ENCODE peak calls at places on chromosomes 2 and 18, in six cellular contexts. C, H, V, R, T and U are unnamed samples.

GRCh38 chr2:238857929-238858328 is 10.0 kb downstream of the TWIST2 start:
- DNase-seq in C (no peak), H (no peak), V (no peak), R (no peak), T (no peak), U (no peak)

GRCh38 chr2:221518201-221518936 is 53.7 kb downstream of the EPHA4 start:
- DNase-seq in C (peak), H (peak), V (no peak), R (no peak), T (no peak), U (no peak)

GRCh38 chr2:143223556-143223955 is 94.3 kb downstream of the ARHGAP15 start:
- DNase-seq in C (no peak), H (no peak), V (no peak), R (no peak), T (no peak), U (no peak)

GRCh38 chr2:100038019-100038418 is 104.4 kb downstream of the AFF3 start:
- DNase-seq in C (no peak), H (no peak), V (no peak), R (no peak), T (no peak), U (peak)

GRCh38 chr2:54373855-54374254 is 82.3 kb upstream of the SPTBN1 start:
- DNase-seq in C (no peak), H (no peak), V (no peak), R (no peak), T (no peak), U (no peak)

GRCh38 chr2:195313976-195314375 is 343.1 kb upstream of the SLC39A10 start:
- DNase-seq in C (no peak), H (no peak), V (no peak), R (no peak), T (no peak), U (no peak)

GRCh38 chr2:100730290-100730868 is 89.6 kb upstream of the NPAS2 start:
- DNase-seq in C (peak), H (peak), V (peak), R (no peak), T (peak), U (peak)

GRCh38 chr18:48831802-48832201 is 119.0 kb downstream of the SMAD7 start:
- DNase-seq in C (no peak), H (no peak), V (no peak), R (no peak), T (no peak), U (no peak)

DNA sequence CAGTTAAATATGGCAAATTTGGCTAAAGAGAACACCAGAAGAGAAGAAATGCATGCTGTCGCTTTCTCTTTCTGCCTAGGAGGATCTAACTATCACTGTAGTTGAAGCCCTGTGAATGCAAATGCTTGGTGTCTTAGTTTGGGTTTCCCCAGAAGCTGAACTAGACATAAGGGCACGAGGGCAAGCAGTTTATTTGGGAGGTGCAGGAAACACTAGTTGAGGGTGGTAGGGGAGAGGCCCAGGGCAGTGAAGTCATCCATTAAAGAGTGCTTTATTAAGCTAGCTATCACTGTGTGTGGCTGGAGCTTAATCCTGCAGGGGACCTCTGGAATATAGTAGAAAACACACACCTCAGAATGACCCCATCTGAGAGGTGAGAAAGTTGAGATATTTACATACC is 639.8 kb upstream of the ZEB2 start:
- DNase-seq in C (no peak), H (peak), V (no peak), R (no peak), T (no peak), U (no peak)
- H3K14ac ChIP-seq in C (peak), H (no peak), V (no peak), R (no peak), T (no peak), U (no peak)

GRCh38 chr2:84781942-84782716 is 98.8 kb downstream of the TRABD2A start:
- DNase-seq in C (peak), H (no peak), V (no peak), R (no peak), T (peak), U (no peak)

GRCh38 chr2:84785950-84786349 is 94.9 kb downstream of the TRABD2A start:
- DNase-seq in C (no peak), H (no peak), V (no peak), R (no peak), T (no peak), U (no peak)

GRCh38 chr2:84786601-84787000 is 94.3 kb downstream of the TRABD2A start:
- DNase-seq in C (no peak), H (no peak), V (no peak), R (no peak), T (no peak), U (no peak)

GRCh38 chr2:84779781-84780180 is 101.1 kb downstream of the TRABD2A start:
- DNase-seq in C (no peak), H (no peak), V (no peak), R (no peak), T (no peak), U (no peak)

GRCh38 chr2:84782717-84783442 is 98.0 kb downstream of the TRABD2A start:
- DNase-seq in C (peak), H (no peak), V (no peak), R (no peak), T (no peak), U (no peak)
- H2BK120ac ChIP-seq in C (no peak), H (no peak), V (no peak), R (no peak), T (no peak), U (no peak)

GRCh38 chr18:75341897-75342296 is 85.6 kb downstream of the SMIM21 start:
- DNase-seq in C (no peak), H (no peak), V (no peak), R (no peak), T (no peak), U (no peak)
- H3K14ac ChIP-seq in C (no peak), H (no peak), V (no peak), R (no peak), T (no peak), U (no peak)

GRCh38 chr2:86439879-86440630 is 1.1 kb upstream of the KDM3A start:
- DNase-seq in C (no peak), H (no peak), V (no peak), R (no peak), T (no peak), U (no peak)

GRCh38 chr2:86441789-86442641 is 844 bp downstream of the KDM3A start:
- DNase-seq in C (peak), H (peak), V (no peak), R (peak), T (peak), U (peak)

GRCh38 chr2:86442642-86443005 is 1.5 kb downstream of the KDM3A start:
- DNase-seq in C (peak), H (peak), V (peak), R (peak), T (peak), U (peak)

GRCh38 chr2:86440631-86441391 is at the start of gene KDM3A:
- DNase-seq in C (peak), H (peak), V (peak), R (peak), T (peak), U (peak)

DNA sequence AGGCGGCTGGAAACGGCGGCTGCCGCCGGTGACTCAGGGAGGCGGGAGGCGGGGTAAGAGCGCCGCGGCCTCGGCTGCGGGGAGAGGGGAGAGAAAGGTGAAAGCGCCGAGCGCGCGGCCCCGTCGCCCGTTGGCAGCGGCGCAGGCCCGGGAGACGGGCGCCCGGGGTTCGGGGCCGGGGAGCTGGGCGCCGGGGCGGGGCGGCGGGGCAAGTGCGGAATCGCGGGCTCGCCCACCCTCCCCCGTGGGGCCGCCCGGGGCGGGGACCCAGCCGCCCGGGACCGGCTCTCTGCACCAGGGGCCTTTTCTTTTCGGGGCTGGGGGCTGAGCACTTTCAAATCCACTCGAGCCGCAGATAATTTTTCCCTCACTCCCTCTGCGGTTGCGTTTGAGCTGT is 219 bp downstream of the KDM3A start:
- DNase-seq in C (no peak), H (no peak), V (no peak), R (no peak), T (no peak), U (no peak)
- H2BK120ac ChIP-seq in C (no peak), H (peak), V (no peak), R (no peak), T (peak), U (no peak)

GRCh38 chr18:58501497-58501896 is 127.4 kb downstream of the ALPK2 start:
- DNase-seq in C (no peak), H (no peak), V (no peak), R (no peak), T (no peak), U (no peak)

GRCh38 chr18:58501033-58501432 is 127.9 kb downstream of the ALPK2 start:
- DNase-seq in C (no peak), H (no peak), V (no peak), R (no peak), T (no peak), U (no peak)

GRCh38 chr18:58499527-58499926 is 129.4 kb downstream of the ALPK2 start:
- DNase-seq in C (no peak), H (no peak), V (no peak), R (no peak), T (no peak), U (no peak)

GRCh38 chr18:58505181-58505580 is 123.7 kb downstream of the ALPK2 start:
- DNase-seq in C (no peak), H (no peak), V (no peak), R (no peak), T (no peak), U (no peak)

GRCh38 chr18:58502628-58503027 is 126.3 kb downstream of the ALPK2 start:
- DNase-seq in C (no peak), H (no peak), V (no peak), R (no peak), T (no peak), U (no peak)
- H3K14ac ChIP-seq in C (no peak), H (no peak), V (no peak), R (no peak), T (no peak), U (no peak)